ENCODE peak calls at places on chromosomes 5 and 9, in six cellular contexts. D, M, Y, J, H and U are unnamed samples. For H3K4me1, the result is how much of the 10 kb centered on the place peaks cover.

GRCh38 chr9:89473762-89474469 is 24.0 kb downstream of the SEMA4D start:
- DNase-seq in D (no peak), M (no peak), Y (no peak), J (peak), H (no peak), U (no peak)

GRCh38 chr9:91164724-91165520 is 196.8 kb downstream of the AUH start:
- DNase-seq in D (peak), M (no peak), Y (peak), J (peak), H (peak), U (peak)

GRCh38 chr9:72362118-72362531 is 2.9 kb downstream of the ZFAND5 start:
- DNase-seq in D (no peak), M (no peak), Y (no peak), J (no peak), H (no peak), U (peak)

GRCh38 chr5:132227485-132228240 is at the start of gene P4HA2:
- DNase-seq in D (peak), M (peak), Y (no peak), J (peak), H (peak), U (peak)

GRCh38 chr5:76617675-76618074 is 5.5 kb downstream of the F2RL2 start:
- DNase-seq in D (no peak), M (no peak), Y (no peak), J (no peak), H (no peak), U (no peak)

GRCh38 chr5:168706655-168707069 is 127.5 kb upstream of the PANK3 start:
- DNase-seq in D (peak), M (peak), Y (no peak), J (peak), H (peak), U (peak)

GRCh38 chr9:93646640-93647178 is 70.3 kb downstream of the PHF2 start:
- DNase-seq in D (peak), M (no peak), Y (no peak), J (no peak), H (no peak), U (no peak)

GRCh38 chr5:179879003-179879689 is 20.5 kb upstream of the MRNIP start:
- DNase-seq in D (no peak), M (no peak), Y (no peak), J (no peak), H (no peak), U (no peak)

GRCh38 chr9:138033950-138034349 is 156.4 kb downstream of the CACNA1B start:
- DNase-seq in D (no peak), M (no peak), Y (no peak), J (no peak), H (no peak), U (no peak)

GRCh38 chr9:36074870-36075532 is 38.3 kb downstream of the RECK start:
- DNase-seq in D (peak), M (no peak), Y (no peak), J (peak), H (peak), U (peak)

GRCh38 chr9:129888085-129888808 is 53.0 kb downstream of the USP20 start:
- DNase-seq in D (peak), M (no peak), Y (peak), J (no peak), H (peak), U (peak)

GRCh38 chr5:123855630-123856029 is 343.7 kb downstream of the CSNK1G3 start:
- DNase-seq in D (no peak), M (no peak), Y (no peak), J (no peak), H (no peak), U (no peak)

GRCh38 chr5:123856736-123857135 is 344.8 kb downstream of the CSNK1G3 start:
- DNase-seq in D (no peak), M (no peak), Y (no peak), J (no peak), H (no peak), U (no peak)
- H3K4me1 ChIP-seq in D (under half), M (under half), Y (under half), J (under half), H (under half), U (under half)

DNA sequence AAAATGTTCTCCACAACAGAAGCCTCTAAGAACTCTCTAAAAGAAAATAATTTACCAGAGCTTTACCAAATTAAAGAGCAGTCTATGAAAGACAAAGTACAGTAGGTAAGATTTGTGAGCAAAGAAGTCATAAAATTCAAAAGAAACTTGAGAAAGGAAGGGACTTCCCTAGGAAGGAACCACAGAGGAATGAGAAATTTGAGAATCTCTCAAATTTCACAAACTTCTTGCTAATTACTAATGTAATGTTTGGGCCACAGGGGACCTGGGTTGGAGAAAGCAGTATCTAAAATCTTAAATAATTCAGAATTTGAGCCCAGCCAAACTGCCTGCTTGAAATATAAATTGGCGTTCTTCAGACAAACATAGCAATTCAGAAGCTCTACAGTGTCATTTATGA is 225.0 kb upstream of the PRR16 start:
- DNase-seq in D (no peak), M (no peak), Y (no peak), J (no peak), H (no peak), U (no peak)
- H3K4me1 ChIP-seq in D (under half), M (under half), Y (under half), J (under half), H (under half), U (under half)

GRCh38 chr5:3218096-3218495 is 377.5 kb upstream of the IRX1 start:
- DNase-seq in D (no peak), M (no peak), Y (no peak), J (no peak), H (no peak), U (no peak)

GRCh38 chr5:3217114-3217513 is 378.5 kb upstream of the IRX1 start:
- DNase-seq in D (no peak), M (no peak), Y (no peak), J (no peak), H (no peak), U (no peak)

GRCh38 chr5:3214838-3215374 is 380.7 kb upstream of the IRX1 start:
- DNase-seq in D (no peak), M (no peak), Y (no peak), J (no peak), H (no peak), U (no peak)

GRCh38 chr5:3214396-3214795 is 381.2 kb upstream of the IRX1 start:
- DNase-seq in D (no peak), M (no peak), Y (no peak), J (no peak), H (no peak), U (no peak)

DNA sequence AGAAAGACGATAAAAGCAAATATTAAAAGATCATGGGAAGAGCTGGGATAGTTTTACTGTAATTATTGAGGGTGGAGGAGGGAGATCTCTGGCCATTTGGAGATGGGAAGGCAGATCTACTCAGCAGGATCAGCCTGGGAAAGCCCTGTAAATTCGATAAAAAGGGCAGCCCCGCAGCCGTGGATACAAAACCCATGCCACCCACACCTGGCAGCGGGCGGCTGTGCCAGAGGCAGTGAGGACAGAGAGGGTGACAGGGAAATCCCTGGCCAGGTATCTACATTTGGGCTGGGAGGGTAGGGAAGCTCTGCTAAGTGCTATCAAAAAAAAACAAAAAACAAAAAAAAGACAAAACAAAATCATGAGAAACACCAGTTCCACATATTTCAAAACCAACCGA is 379.2 kb upstream of the IRX1 start:
- DNase-seq in D (no peak), M (no peak), Y (no peak), J (no peak), H (no peak), U (no peak)
- H3K4me1 ChIP-seq in D (under half), M (under half), Y (under half), J (under half), H (under half), U (under half)

GRCh38 chr5:172846249-172846648 is 12.2 kb downstream of the ERGIC1 start:
- DNase-seq in D (no peak), M (no peak), Y (no peak), J (no peak), H (no peak), U (no peak)
- H3K4me1 ChIP-seq in D (under half), M (under half), Y (under half), J (under half), H (under half), U (under half)

DNA sequence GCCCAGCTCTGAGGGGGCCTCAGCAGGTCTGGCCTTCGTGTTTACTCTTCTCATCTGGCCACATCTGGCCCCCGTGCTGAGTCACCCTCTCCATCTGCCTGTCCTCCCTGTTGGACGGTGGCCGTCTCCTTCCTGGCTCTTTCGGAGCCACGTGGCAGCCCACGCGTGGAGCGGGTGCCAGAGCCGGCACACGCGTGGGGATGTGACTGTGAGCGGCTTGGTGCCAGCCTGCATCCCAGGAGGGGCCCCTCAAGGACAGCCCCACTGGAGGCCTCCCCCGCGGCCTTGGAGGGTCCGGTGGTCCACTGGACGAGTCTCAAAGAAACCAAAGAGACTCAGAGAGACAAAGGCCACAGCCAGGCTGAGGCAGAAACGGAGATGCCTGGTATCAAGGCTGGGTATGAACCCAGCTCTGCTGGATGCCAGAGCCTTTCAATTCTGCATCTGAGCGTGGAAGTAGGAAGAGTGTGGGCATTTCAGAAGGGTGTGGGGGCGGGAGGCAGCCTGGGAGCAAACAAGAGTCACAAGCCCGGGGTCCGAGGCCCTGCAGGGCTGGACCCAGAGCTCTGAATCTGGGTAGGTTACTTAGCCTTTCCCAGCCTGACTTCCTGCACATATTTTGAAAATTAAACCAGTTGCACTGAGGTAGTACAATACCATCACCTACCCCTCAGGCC is 76.6 kb upstream of the UNC5A start:
- DNase-seq in D (no peak), M (no peak), Y (no peak), J (no peak), H (no peak), U (no peak)
- H3K4me1 ChIP-seq in D (under half), M (under half), Y (under half), J (under half), H (under half), U (under half)

DNA sequence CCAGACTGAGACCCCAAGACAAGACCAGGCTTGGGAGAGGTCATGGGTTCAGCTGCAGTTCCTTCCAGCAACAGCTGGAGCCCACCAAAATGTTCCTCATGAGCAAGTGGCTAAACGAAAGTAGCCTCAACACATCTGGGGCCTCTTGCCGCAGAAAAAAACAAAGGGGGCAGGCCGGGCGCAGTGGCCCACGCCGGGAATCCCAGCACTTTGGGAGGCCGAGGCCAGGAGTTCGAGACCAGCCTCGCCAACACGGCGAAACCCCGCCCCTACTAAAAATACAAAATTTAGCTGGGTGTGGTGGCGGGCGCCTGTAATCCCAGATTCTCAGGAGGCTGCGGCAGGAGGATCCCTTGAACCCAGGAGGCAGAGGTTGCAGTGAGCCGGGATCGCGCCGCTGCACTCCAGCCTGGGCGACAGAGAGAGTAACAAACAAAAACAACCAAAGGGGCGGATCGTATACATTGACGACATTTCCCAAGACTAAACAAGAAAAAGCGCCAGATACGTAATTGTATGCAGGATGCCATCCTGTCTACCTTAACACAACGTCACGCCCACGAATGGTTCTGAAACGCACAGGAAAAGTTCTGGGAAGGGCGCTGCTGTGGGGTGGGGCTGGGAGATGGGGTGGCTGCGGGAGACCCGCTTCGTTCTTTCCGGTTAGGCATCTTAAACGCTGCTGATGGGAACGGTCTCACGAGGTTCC is 1.7 kb downstream of the INPP5E start:
- DNase-seq in D (no peak), M (no peak), Y (no peak), J (no peak), H (no peak), U (no peak)
- H3K4me1 ChIP-seq in D (under half), M (under half), Y (under half), J (under half), H (under half), U (under half)